ENCODE peak calls at places on chromosomes 11 and 22, in seven cellular contexts. Q, K, C, F, I, T and W are unnamed samples.

GRCh38 chr11:19676508-19677379 is 35.9 kb upstream of the NAV2 start:
- DNase-seq in Q (no peak), K (no peak), C (peak; percentile 18), F (no peak), I (no peak), T (peak; percentile 91), W (no peak)

GRCh38 chr22:29426476-29426875 is 11.9 kb upstream of the RFPL1 start:
- DNase-seq in Q (no peak), K (no peak), C (no peak), F (no peak), I (no peak), T (no peak), W (no peak)

GRCh38 chr11:99069831-99070444 is 49.2 kb downstream of the CNTN5 start:
- DNase-seq in Q (no peak), K (peak; percentile 82), C (peak; percentile 14), F (peak; percentile 8), I (no peak), T (no peak), W (peak; percentile 10)

GRCh38 chr22:26585104-26585790 is 4.7 kb downstream of the TPST2 start:
- DNase-seq in Q (peak; percentile 35), K (no peak), C (no peak), F (peak; percentile 56), I (no peak), T (peak; percentile 49), W (peak; percentile 84)

GRCh38 chr22:23398701-23399366 is 181.3 kb downstream of the IGLL1 start:
- DNase-seq in Q (no peak), K (no peak), C (no peak), F (no peak), I (no peak), T (no peak), W (no peak)

GRCh38 chr11:1600626-1601025 is 2.5 kb upstream of the KRTAP5-2 start:
- DNase-seq in Q (no peak), K (no peak), C (no peak), F (no peak), I (no peak), T (no peak), W (no peak)

GRCh38 chr11:122293298-122294023 is 177.4 kb upstream of the BLID start:
- DNase-seq in Q (no peak), K (no peak), C (peak; percentile 25), F (peak; percentile 15), I (no peak), T (no peak), W (no peak)

GRCh38 chr11:1062075-1062820 is 12.4 kb upstream of the MUC2 start:
- DNase-seq in Q (no peak), K (no peak), C (no peak), F (no peak), I (no peak), T (no peak), W (no peak)

GRCh38 chr11:5225480-5225871 is 1.4 kb downstream of the HBB start:
- DNase-seq in Q (no peak), K (no peak), C (no peak), F (no peak), I (no peak), T (no peak), W (no peak)

GRCh38 chr22:49946612-49947295 is 13.8 kb upstream of the PIM3 start:
- DNase-seq in Q (no peak), K (no peak), C (no peak), F (peak; percentile 48), I (no peak), T (no peak), W (no peak)

GRCh38 chr11:117175781-117176180 is 2.8 kb upstream of the SIDT2 start:
- DNase-seq in Q (no peak), K (no peak), C (no peak), F (no peak), I (no peak), T (no peak), W (no peak)

GRCh38 chr11:110447897-110448522 is 18.3 kb downstream of the FDX1 start:
- DNase-seq in Q (no peak), K (peak; percentile 36), C (no peak), F (peak; percentile 55), I (no peak), T (no peak), W (no peak)

GRCh38 chr11:133934599-133935550 is 21.9 kb downstream of the IGSF9B start:
- DNase-seq in Q (no peak), K (no peak), C (peak; percentile 63), F (peak; percentile 73), I (no peak), T (no peak), W (peak; percentile 85)

GRCh38 chr11:9691865-9692264 is 28.0 kb downstream of the SWAP70 start:
- DNase-seq in Q (peak; percentile 64), K (no peak), C (peak; percentile 69), F (peak; percentile 90), I (no peak), T (no peak), W (no peak)

GRCh38 chr11:56841210-56841810 is 92.8 kb upstream of the OR9G4 start:
- DNase-seq in Q (peak; percentile 25), K (peak; percentile 61), C (peak; percentile 67), F (peak; percentile 69), I (peak; percentile 37), T (peak; percentile 22), W (no peak)

GRCh38 chr11:57055780-57056179 is 67.1 kb downstream of the OR5AK2 start:
- DNase-seq in Q (no peak), K (no peak), C (no peak), F (no peak), I (no peak), T (no peak), W (no peak)

GRCh38 chr11:65442952-65443351 is 20.4 kb downstream of the NEAT1 start:
- DNase-seq in Q (no peak), K (no peak), C (no peak), F (peak; percentile 23), I (no peak), T (no peak), W (no peak)

GRCh38 chr11:134579709-134580634 is 167.9 kb upstream of the B3GAT1 start:
- DNase-seq in Q (no peak), K (no peak), C (no peak), F (no peak), I (peak; percentile 7), T (no peak), W (no peak)

GRCh38 chr22:47460870-47461269 is 698.4 kb downstream of the TBC1D22A start:
- DNase-seq in Q (no peak), K (no peak), C (no peak), F (no peak), I (no peak), T (no peak), W (no peak)

GRCh38 chr11:40029406-40029805 is 1430.0 kb downstream of the LRRC4C start:
- DNase-seq in Q (no peak), K (no peak), C (no peak), F (no peak), I (no peak), T (no peak), W (no peak)

GRCh38 chr11:119692547-119692834 is 36.5 kb downstream of the NECTIN1 start:
- DNase-seq in Q (no peak), K (no peak), C (no peak), F (peak; percentile 71), I (no peak), T (no peak), W (no peak)

GRCh38 chr11:35484435-35484834 is 41.0 kb downstream of the PAMR1 start:
- DNase-seq in Q (no peak), K (no peak), C (no peak), F (peak; percentile 48), I (no peak), T (no peak), W (no peak)